ENCODE peak calls at places on chromosome 21, in ten cellular contexts. One of them, this sample, is unnamed.
A peak's percentile ranks its signal among the peaks of the same experiment; 100 is the strongest.

GRCh38 chr21:28822882-28823335 is 169.8 kb downstream of the LTN1 start:
- DNase-seq in body of pancreas: no peak
- DNase-seq in MG63: peak; percentile 5
- DNase-seq in Calu3: no peak
- DNase-seq in mucosa of gallbladder: no peak
- DNase-seq in choroid plexus epithelial cell: peak; percentile 20
- DNase-seq in EL: peak; percentile 74
- DNase-seq in left ventricle myocardium superior: no peak
- DNase-seq in T-helper 9 cell: no peak
- DNase-seq in stimulated activated CD8-positive, alpha-beta memory T cell treated with anti-CD3 and anti-CD28 coated beads, Interleukin-2, amount 100 ng/mL, for 48 hours: no peak
- DNase-seq in this sample: peak; percentile 31

GRCh38 chr21:42319368-42319767 is 4.2 kb upstream of the TFF3 start:
- DNase-seq in body of pancreas: no peak
- DNase-seq in Calu3: no peak
- DNase-seq in stimulated activated CD8-positive, alpha-beta memory T cell treated with anti-CD3 and anti-CD28 coated beads, Interleukin-2, amount 100 ng/mL, for 48 hours: no peak
- DNase-seq in mucosa of gallbladder: no peak
- DNase-seq in MG63: no peak
- DNase-seq in EL: no peak
- DNase-seq in T-helper 9 cell: no peak
- DNase-seq in choroid plexus epithelial cell: no peak
- DNase-seq in left ventricle myocardium superior: no peak
- DNase-seq in this sample: peak; percentile 37

GRCh38 chr21:39149008-39149407 is 34.2 kb downstream of the PSMG1 start:
- DNase-seq in choroid plexus epithelial cell: no peak
- DNase-seq in EL: no peak
- DNase-seq in body of pancreas: no peak
- DNase-seq in Calu3: no peak
- DNase-seq in MG63: no peak
- DNase-seq in stimulated activated CD8-positive, alpha-beta memory T cell treated with anti-CD3 and anti-CD28 coated beads, Interleukin-2, amount 100 ng/mL, for 48 hours: no peak
- DNase-seq in left ventricle myocardium superior: no peak
- DNase-seq in T-helper 9 cell: no peak
- DNase-seq in mucosa of gallbladder: no peak
- DNase-seq in this sample: no peak

GRCh38 chr21:16040601-16041000 is 310.8 kb downstream of the USP25 start:
- DNase-seq in MG63: peak; percentile 54
- DNase-seq in choroid plexus epithelial cell: peak; percentile 19
- DNase-seq in Calu3: no peak
- DNase-seq in stimulated activated CD8-positive, alpha-beta memory T cell treated with anti-CD3 and anti-CD28 coated beads, Interleukin-2, amount 100 ng/mL, for 48 hours: no peak
- DNase-seq in EL: peak; percentile 41
- DNase-seq in left ventricle myocardium superior: no peak
- DNase-seq in mucosa of gallbladder: no peak
- DNase-seq in body of pancreas: no peak
- DNase-seq in T-helper 9 cell: no peak
- DNase-seq in this sample: no peak

GRCh38 chr21:36706482-36706852 is 7.6 kb downstream of the SIM2 start:
- DNase-seq in stimulated activated CD8-positive, alpha-beta memory T cell treated with anti-CD3 and anti-CD28 coated beads, Interleukin-2, amount 100 ng/mL, for 48 hours: no peak
- DNase-seq in MG63: no peak
- DNase-seq in choroid plexus epithelial cell: no peak
- DNase-seq in body of pancreas: no peak
- DNase-seq in EL: no peak
- DNase-seq in mucosa of gallbladder: no peak
- DNase-seq in Calu3: no peak
- DNase-seq in left ventricle myocardium superior: no peak
- DNase-seq in T-helper 9 cell: no peak
- DNase-seq in this sample: no peak

GRCh38 chr21:16587671-16588379 is 858.0 kb downstream of the USP25 start:
- DNase-seq in choroid plexus epithelial cell: peak; percentile 88
- DNase-seq in Calu3: no peak
- DNase-seq in T-helper 9 cell: no peak
- DNase-seq in stimulated activated CD8-positive, alpha-beta memory T cell treated with anti-CD3 and anti-CD28 coated beads, Interleukin-2, amount 100 ng/mL, for 48 hours: no peak
- DNase-seq in left ventricle myocardium superior: no peak
- DNase-seq in EL: peak; percentile 68
- DNase-seq in body of pancreas: no peak
- DNase-seq in mucosa of gallbladder: peak; percentile 23
- DNase-seq in MG63: peak; percentile 46
- DNase-seq in this sample: no peak

GRCh38 chr21:31711745-31712144 is 20.2 kb downstream of the SCAF4 start:
- DNase-seq in EL: no peak
- DNase-seq in mucosa of gallbladder: no peak
- DNase-seq in Calu3: no peak
- DNase-seq in MG63: no peak
- DNase-seq in T-helper 9 cell: no peak
- DNase-seq in left ventricle myocardium superior: no peak
- DNase-seq in body of pancreas: no peak
- DNase-seq in choroid plexus epithelial cell: no peak
- DNase-seq in stimulated activated CD8-positive, alpha-beta memory T cell treated with anti-CD3 and anti-CD28 coated beads, Interleukin-2, amount 100 ng/mL, for 48 hours: no peak
- DNase-seq in this sample: no peak

GRCh38 chr21:42887321-42887720 is 5.8 kb upstream of the NDUFV3 start:
- DNase-seq in mucosa of gallbladder: no peak
- DNase-seq in body of pancreas: no peak
- DNase-seq in stimulated activated CD8-positive, alpha-beta memory T cell treated with anti-CD3 and anti-CD28 coated beads, Interleukin-2, amount 100 ng/mL, for 48 hours: no peak
- DNase-seq in MG63: no peak
- DNase-seq in left ventricle myocardium superior: no peak
- DNase-seq in EL: no peak
- DNase-seq in Calu3: no peak
- DNase-seq in choroid plexus epithelial cell: peak; percentile 15
- DNase-seq in T-helper 9 cell: no peak
- DNase-seq in this sample: no peak

GRCh38 chr21:19523731-19524130 is 1120.1 kb upstream of the TMPRSS15 start:
- DNase-seq in EL: no peak
- DNase-seq in choroid plexus epithelial cell: peak; percentile 84
- DNase-seq in body of pancreas: no peak
- DNase-seq in stimulated activated CD8-positive, alpha-beta memory T cell treated with anti-CD3 and anti-CD28 coated beads, Interleukin-2, amount 100 ng/mL, for 48 hours: no peak
- DNase-seq in left ventricle myocardium superior: no peak
- DNase-seq in Calu3: no peak
- DNase-seq in T-helper 9 cell: no peak
- DNase-seq in mucosa of gallbladder: no peak
- DNase-seq in MG63: peak; percentile 18
- DNase-seq in this sample: no peak

GRCh38 chr21:45706299-45706698 is 62.8 kb downstream of the PCBP3 start:
- DNase-seq in MG63: no peak
- DNase-seq in Calu3: no peak
- DNase-seq in T-helper 9 cell: no peak
- DNase-seq in left ventricle myocardium superior: no peak
- DNase-seq in EL: no peak
- DNase-seq in stimulated activated CD8-positive, alpha-beta memory T cell treated with anti-CD3 and anti-CD28 coated beads, Interleukin-2, amount 100 ng/mL, for 48 hours: no peak
- DNase-seq in choroid plexus epithelial cell: no peak
- DNase-seq in mucosa of gallbladder: no peak
- DNase-seq in body of pancreas: no peak
- DNase-seq in this sample: no peak

GRCh38 chr21:37658994-37659458 is 257.2 kb downstream of the KCNJ6 start:
- DNase-seq in stimulated activated CD8-positive, alpha-beta memory T cell treated with anti-CD3 and anti-CD28 coated beads, Interleukin-2, amount 100 ng/mL, for 48 hours: no peak
- DNase-seq in T-helper 9 cell: no peak
- DNase-seq in left ventricle myocardium superior: no peak
- DNase-seq in body of pancreas: peak; percentile 37
- DNase-seq in EL: peak; percentile 80
- DNase-seq in MG63: peak; percentile 15
- DNase-seq in Calu3: no peak
- DNase-seq in choroid plexus epithelial cell: peak; percentile 62
- DNase-seq in mucosa of gallbladder: peak; percentile 16
- DNase-seq in this sample: peak; percentile 49

GRCh38 chr21:37863842-37864241 is 52.4 kb downstream of the KCNJ6 start:
- DNase-seq in left ventricle myocardium superior: no peak
- DNase-seq in EL: peak; percentile 80
- DNase-seq in T-helper 9 cell: no peak
- DNase-seq in stimulated activated CD8-positive, alpha-beta memory T cell treated with anti-CD3 and anti-CD28 coated beads, Interleukin-2, amount 100 ng/mL, for 48 hours: no peak
- DNase-seq in MG63: no peak
- DNase-seq in body of pancreas: no peak
- DNase-seq in mucosa of gallbladder: no peak
- DNase-seq in choroid plexus epithelial cell: peak; percentile 91
- DNase-seq in Calu3: no peak
- DNase-seq in this sample: no peak

GRCh38 chr21:16243396-16243795 is 513.6 kb downstream of the USP25 start:
- DNase-seq in T-helper 9 cell: no peak
- DNase-seq in mucosa of gallbladder: no peak
- DNase-seq in choroid plexus epithelial cell: no peak
- DNase-seq in body of pancreas: no peak
- DNase-seq in EL: no peak
- DNase-seq in Calu3: no peak
- DNase-seq in stimulated activated CD8-positive, alpha-beta memory T cell treated with anti-CD3 and anti-CD28 coated beads, Interleukin-2, amount 100 ng/mL, for 48 hours: no peak
- DNase-seq in left ventricle myocardium superior: no peak
- DNase-seq in MG63: no peak
- DNase-seq in this sample: no peak

GRCh38 chr21:42493109-42494060 is 2.6 kb downstream of the RSPH1 start:
- DNase-seq in Calu3: no peak
- DNase-seq in MG63: no peak
- DNase-seq in left ventricle myocardium superior: no peak
- DNase-seq in mucosa of gallbladder: no peak
- DNase-seq in T-helper 9 cell: no peak
- DNase-seq in stimulated activated CD8-positive, alpha-beta memory T cell treated with anti-CD3 and anti-CD28 coated beads, Interleukin-2, amount 100 ng/mL, for 48 hours: no peak
- DNase-seq in body of pancreas: no peak
- DNase-seq in EL: no peak
- DNase-seq in choroid plexus epithelial cell: no peak
- DNase-seq in this sample: no peak

GRCh38 chr21:33267250-33267649 is 1.1 kb downstream of the IL10RB start:
- DNase-seq in left ventricle myocardium superior: no peak
- DNase-seq in EL: peak; percentile 15
- DNase-seq in body of pancreas: no peak
- DNase-seq in stimulated activated CD8-positive, alpha-beta memory T cell treated with anti-CD3 and anti-CD28 coated beads, Interleukin-2, amount 100 ng/mL, for 48 hours: no peak
- DNase-seq in Calu3: no peak
- DNase-seq in T-helper 9 cell: no peak
- DNase-seq in choroid plexus epithelial cell: no peak
- DNase-seq in mucosa of gallbladder: no peak
- DNase-seq in MG63: peak; percentile 42
- DNase-seq in this sample: no peak

This sample was measured in T47D.